ENCODE peak calls at places on chromosomes 6 and 20, in four cellular contexts. H is Calu3; O is stimulated activated CD8-positive, alpha-beta memory T cell treated with anti-CD3 and anti-CD28 coated beads, Interleukin-15, amount 100 ng/mL, for 24 hours; W is AML-193. R is an unnamed sample.

GRCh38 chr6:108588586-108588985 is 27.9 kb downstream of the FOXO3 start:
- DNase-seq in H (no peak), O (no peak), W (no peak), R (peak; percentile 29)

GRCh38 chr6:18221288-18221615 is 43.1 kb downstream of the DEK start:
- DNase-seq in O (no peak), W (no peak), H (no peak), R (no peak)

GRCh38 chr6:30061766-30062458 is 847 bp downstream of the POLR1H start:
- DNase-seq in H (peak; percentile 32), W (peak; percentile 28), O (no peak), R (peak; percentile 27)

GRCh38 chr6:153129873-153130514 is 1.1 kb downstream of the RGS17 start:
- DNase-seq in O (no peak), W (no peak), H (no peak), R (no peak)

GRCh38 chr20:8389381-8390368 is 257.6 kb downstream of the PLCB1 start:
- DNase-seq in W (peak; percentile 71), O (no peak), H (no peak), R (peak; percentile 41)

GRCh38 chr6:32082951-32083350 is 26.2 kb downstream of the TNXB start:
- DNase-seq in O (no peak), H (no peak), W (no peak), R (peak; percentile 93)

GRCh38 chr6:72350256-72350875 is 271.5 kb upstream of the KCNQ5 start:
- DNase-seq in H (no peak), O (no peak), W (no peak), R (no peak)

GRCh38 chr20:1992359-1992758 is 1.5 kb downstream of the PDYN start:
- DNase-seq in O (no peak), H (no peak), W (no peak), R (no peak)

GRCh38 chr20:44028341-44028715 is 113.7 kb downstream of the TOX2 start:
- DNase-seq in W (no peak), O (no peak), H (no peak), R (no peak)

GRCh38 chr6:139872635-139873034 is 498.2 kb upstream of the CITED2 start:
- DNase-seq in O (no peak), W (no peak), H (no peak), R (no peak)

GRCh38 chr6:73074175-73074574 is 151.1 kb downstream of the KHDC1L start:
- DNase-seq in O (no peak), W (no peak), H (no peak), R (no peak)

GRCh38 chr6:157272866-157273755 is 50.2 kb downstream of the TMEM242 start:
- DNase-seq in W (peak; percentile 8), O (no peak), H (no peak), R (no peak)

GRCh38 chr20:48932375-48932941 is 10.9 kb downstream of the ARFGEF2 start:
- DNase-seq in O (no peak), W (no peak), H (peak; percentile 54), R (no peak)

GRCh38 chr20:63328716-63329275 is 32.4 kb downstream of the CHRNA4 start:
- DNase-seq in W (no peak), O (no peak), H (no peak), R (no peak)